ENCODE peak calls at places on chromosomes 16 and 17, in five cellular contexts. C is AG08395; O is activated naive CD4-positive, alpha-beta T cell; Y is epithelial cell of prostate; V is ACHN. N is an unnamed sample.

GRCh38 chr16:29307598-29308507 is 98.7 kb downstream of the NPIPB11 start:
- DNase-seq in C (no peak), O (no peak), Y (no peak), V (no peak), N (peak)

GRCh38 chr16:21226749-21227148 is 6.8 kb upstream of the ANKS4B start:
- DNase-seq in C (no peak), O (no peak), Y (no peak), V (no peak), N (no peak)

GRCh38 chr17:81806461-81807209 is 2.7 kb downstream of the GCGR start:
- DNase-seq in C (no peak), O (no peak), Y (no peak), V (no peak), N (no peak)

GRCh38 chr17:29248845-29249244 is 2.2 kb downstream of the CRYBA1 start:
- DNase-seq in C (no peak), O (no peak), Y (no peak), V (no peak), N (no peak)

GRCh38 chr16:88461291-88462269 is 8.5 kb downstream of the ZFPM1 start:
- DNase-seq in C (no peak), O (no peak), Y (no peak), V (no peak), N (no peak)

GRCh38 chr17:83162035-83162745 is 82.8 kb downstream of the METRNL start:
- DNase-seq in C (no peak), O (no peak), Y (no peak), V (no peak), N (no peak)

GRCh38 chr16:31063843-31064611 is 10.0 kb downstream of the ZNF668 start:
- DNase-seq in C (no peak), O (no peak), Y (no peak), V (no peak), N (no peak)

GRCh38 chr17:38451840-38452529 is 23.7 kb downstream of the ARHGAP23 start:
- DNase-seq in C (peak), O (no peak), Y (no peak), V (no peak), N (no peak)

GRCh38 chr16:2039286-2040030 is 8.2 kb downstream of the NTHL1 start:
- DNase-seq in C (peak), O (no peak), Y (no peak), V (no peak), N (no peak)